ENCODE peak calls at places on chromosomes 2 and 18, in four cellular contexts. One of them, this sample, is unnamed.

GRCh38 chr2:215540646-215541045 is 104.8 kb upstream of the FN1 start:
- DNase-seq in EL: peak; percentile 61
- DNase-seq in endothelial cell: no peak
- DNase-seq in activated T-cell treated with anti-CD3 and anti-CD28 coated beads, Interleukin-2, amount 50 U/mL, for 4 hours: no peak
- DNase-seq in this sample: no peak

GRCh38 chr2:98547092-98547798 is 61.1 kb downstream of the COA5 start:
- DNase-seq in EL: no peak
- DNase-seq in endothelial cell: no peak
- DNase-seq in activated T-cell treated with anti-CD3 and anti-CD28 coated beads, Interleukin-2, amount 50 U/mL, for 4 hours: no peak
- DNase-seq in this sample: no peak

GRCh38 chr2:172833898-172834297 is 98.3 kb downstream of the RAPGEF4 start:
- DNase-seq in EL: peak; percentile 28
- DNase-seq in endothelial cell: no peak
- DNase-seq in activated T-cell treated with anti-CD3 and anti-CD28 coated beads, Interleukin-2, amount 50 U/mL, for 4 hours: no peak
- DNase-seq in this sample: no peak

GRCh38 chr2:215571693-215572092 is 135.8 kb upstream of the FN1 start:
- DNase-seq in EL: no peak
- DNase-seq in endothelial cell: no peak
- DNase-seq in activated T-cell treated with anti-CD3 and anti-CD28 coated beads, Interleukin-2, amount 50 U/mL, for 4 hours: no peak
- DNase-seq in this sample: no peak

GRCh38 chr2:62657752-62658151 is 47.8 kb upstream of the EHBP1 start:
- DNase-seq in EL: no peak
- DNase-seq in endothelial cell: no peak
- DNase-seq in activated T-cell treated with anti-CD3 and anti-CD28 coated beads, Interleukin-2, amount 50 U/mL, for 4 hours: no peak
- DNase-seq in this sample: no peak

GRCh38 chr2:226208726-226209125 is 590.9 kb downstream of the IRS1 start:
- DNase-seq in EL: no peak
- DNase-seq in endothelial cell: no peak
- DNase-seq in activated T-cell treated with anti-CD3 and anti-CD28 coated beads, Interleukin-2, amount 50 U/mL, for 4 hours: no peak
- DNase-seq in this sample: no peak

GRCh38 chr2:219752731-219753130 is 125.3 kb downstream of the SLC4A3 start:
- DNase-seq in EL: peak; percentile 8
- DNase-seq in endothelial cell: no peak
- DNase-seq in activated T-cell treated with anti-CD3 and anti-CD28 coated beads, Interleukin-2, amount 50 U/mL, for 4 hours: no peak
- DNase-seq in this sample: no peak

GRCh38 chr2:99834426-99834825 is 308.0 kb downstream of the AFF3 start:
- DNase-seq in EL: no peak
- DNase-seq in endothelial cell: no peak
- DNase-seq in activated T-cell treated with anti-CD3 and anti-CD28 coated beads, Interleukin-2, amount 50 U/mL, for 4 hours: no peak
- DNase-seq in this sample: no peak

GRCh38 chr2:21427606-21428005 is 303.8 kb downstream of the TDRD15 start:
- DNase-seq in EL: no peak
- DNase-seq in endothelial cell: no peak
- DNase-seq in activated T-cell treated with anti-CD3 and anti-CD28 coated beads, Interleukin-2, amount 50 U/mL, for 4 hours: no peak
- DNase-seq in this sample: no peak

GRCh38 chr2:27920148-27920885 is 29.8 kb downstream of the BABAM2 start:
- DNase-seq in EL: peak; percentile 60
- DNase-seq in endothelial cell: no peak
- DNase-seq in activated T-cell treated with anti-CD3 and anti-CD28 coated beads, Interleukin-2, amount 50 U/mL, for 4 hours: no peak
- DNase-seq in this sample: no peak

GRCh38 chr2:9400268-9401058 is 22.9 kb downstream of the ITGB1BP1 start:
- DNase-seq in EL: no peak
- DNase-seq in endothelial cell: no peak
- DNase-seq in activated T-cell treated with anti-CD3 and anti-CD28 coated beads, Interleukin-2, amount 50 U/mL, for 4 hours: no peak
- DNase-seq in this sample: no peak

GRCh38 chr2:237227190-237227988 is 141.7 kb downstream of the COPS8 start:
- DNase-seq in EL: peak; percentile 93
- DNase-seq in endothelial cell: no peak
- DNase-seq in activated T-cell treated with anti-CD3 and anti-CD28 coated beads, Interleukin-2, amount 50 U/mL, for 4 hours: no peak
- DNase-seq in this sample: no peak

GRCh38 chr2:181459646-181460045 is 2.5 kb downstream of the ITGA4 start:
- DNase-seq in EL: peak; percentile 30
- DNase-seq in endothelial cell: no peak
- DNase-seq in activated T-cell treated with anti-CD3 and anti-CD28 coated beads, Interleukin-2, amount 50 U/mL, for 4 hours: no peak
- DNase-seq in this sample: no peak

GRCh38 chr18:63236417-63236816 is 83.2 kb downstream of the BCL2 start:
- DNase-seq in EL: no peak
- DNase-seq in endothelial cell: no peak
- DNase-seq in activated T-cell treated with anti-CD3 and anti-CD28 coated beads, Interleukin-2, amount 50 U/mL, for 4 hours: no peak
- DNase-seq in this sample: no peak

GRCh38 chr2:174763793-174764179 is 486 bp downstream of the CHRNA1 start:
- DNase-seq in EL: no peak
- DNase-seq in endothelial cell: no peak
- DNase-seq in activated T-cell treated with anti-CD3 and anti-CD28 coated beads, Interleukin-2, amount 50 U/mL, for 4 hours: no peak
- DNase-seq in this sample: no peak

GRCh38 chr2:231709636-231709980 is 1.3 kb downstream of the PTMA start:
- DNase-seq in EL: no peak
- DNase-seq in endothelial cell: no peak
- DNase-seq in activated T-cell treated with anti-CD3 and anti-CD28 coated beads, Interleukin-2, amount 50 U/mL, for 4 hours: peak; percentile 31
- DNase-seq in this sample: no peak